ENCODE peak calls at places on chromosomes 3 and 15, in six cellular contexts. I, M, U, D, R and O are unnamed samples.

GRCh38 chr15:25418202-25418601 is 20.6 kb downstream of the UBE3A start:
- DNase-seq in I (no peak), M (no peak), U (no peak), D (no peak), R (no peak), O (no peak)

GRCh38 chr3:73774645-73775044 is 149.9 kb upstream of the PDZRN3 start:
- DNase-seq in I (no peak), M (no peak), U (no peak), D (no peak), R (no peak), O (no peak)

GRCh38 chr15:43516801-43517353 is 531 bp upstream of the MAP1A start:
- DNase-seq in I (no peak), M (no peak), U (no peak), D (no peak), R (no peak), O (no peak)

GRCh38 chr3:9947025-9947995 is 4.9 kb downstream of the PRRT3 start:
- DNase-seq in I (peak), M (no peak), U (peak), D (no peak), R (peak), O (no peak)

GRCh38 chr3:128320551-128321340 is 145.9 kb downstream of the DNAJB8 start:
- DNase-seq in I (no peak), M (peak), U (no peak), D (no peak), R (peak), O (no peak)

GRCh38 chr15:59280855-59281254 is 74.2 kb downstream of the LDHAL6B start:
- DNase-seq in I (no peak), M (no peak), U (no peak), D (no peak), R (no peak), O (no peak)

GRCh38 chr3:52398670-52399081 is 46.2 kb downstream of the SEMA3G start:
- DNase-seq in I (no peak), M (no peak), U (peak), D (no peak), R (no peak), O (no peak)

GRCh38 chr3:52289747-52290595 is 2.3 kb downstream of the GLYCTK start:
- DNase-seq in I (no peak), M (no peak), U (no peak), D (no peak), R (no peak), O (no peak)

GRCh38 chr15:60526127-60526616 is 47.2 kb upstream of the ICE2 start:
- DNase-seq in I (no peak), M (no peak), U (peak), D (no peak), R (no peak), O (peak)

GRCh38 chr3:109171479-109171878 is 35.0 kb downstream of the C3orf85 start:
- DNase-seq in I (no peak), M (no peak), U (no peak), D (no peak), R (no peak), O (no peak)

GRCh38 chr15:71603379-71603778 is 207.0 kb upstream of the NR2E3 start:
- DNase-seq in I (no peak), M (no peak), U (no peak), D (no peak), R (no peak), O (no peak)

GRCh38 chr15:74399511-74400312 is 32.3 kb upstream of the CYP11A1 start:
- DNase-seq in I (no peak), M (peak), U (no peak), D (peak), R (no peak), O (no peak)

GRCh38 chr3:127607675-127608361 is 9.6 kb downstream of the MCM2 start:
- DNase-seq in I (no peak), M (no peak), U (no peak), D (no peak), R (no peak), O (no peak)

GRCh38 chr3:124792341-124793034 is 62.2 kb downstream of the UMPS start:
- DNase-seq in I (no peak), M (no peak), U (no peak), D (no peak), R (no peak), O (no peak)

GRCh38 chr3:132660745-132661067 is 577 bp downstream of the UBA5 start:
- DNase-seq in I (no peak), M (no peak), U (no peak), D (no peak), R (no peak), O (no peak)

GRCh38 chr3:124850633-124851032 is 36.5 kb downstream of the ITGB5 start:
- DNase-seq in I (no peak), M (no peak), U (no peak), D (no peak), R (no peak), O (no peak)

GRCh38 chr3:188947401-188947982 is 224.3 kb upstream of the TPRG1 start:
- DNase-seq in I (peak), M (no peak), U (peak), D (peak), R (peak), O (peak)

GRCh38 chr3:65888980-65889706 is 149.6 kb downstream of the MAGI1 start:
- DNase-seq in I (no peak), M (no peak), U (no peak), D (no peak), R (no peak), O (no peak)

GRCh38 chr3:122000936-122001605 is 21.0 kb downstream of the ILDR1 start:
- DNase-seq in I (no peak), M (no peak), U (no peak), D (no peak), R (no peak), O (no peak)

GRCh38 chr3:185595520-185595919 is 9.4 kb downstream of the SENP2 start:
- DNase-seq in I (no peak), M (no peak), U (no peak), D (peak), R (no peak), O (no peak)

GRCh38 chr3:149377408-149378111 is at the start of gene TM4SF1:
- DNase-seq in I (peak), M (no peak), U (peak), D (no peak), R (peak), O (peak)

GRCh38 chr3:18189651-18190050 is 235.5 kb downstream of the SATB1 start:
- DNase-seq in I (no peak), M (no peak), U (no peak), D (no peak), R (no peak), O (no peak)